ENCODE peak calls at places on chromosome 16, in six cellular contexts. T is IMR-90; I is CD8-positive, alpha-beta T cell; E is BE2C; S is upper lobe of left lung; F is ovary. N is an unnamed sample. For H3K4me1, the result is how much of the 10 kb centered on the place peaks cover.

GRCh38 chr16:87457724-87458423 is 35.0 kb downstream of the ZCCHC14 start:
- DNase-seq in F (peak), S (no peak), I (no peak), E (no peak), T (peak), N (no peak)

GRCh38 chr16:87470332-87470731 is 22.5 kb downstream of the ZCCHC14 start:
- DNase-seq in S (no peak), F (peak), E (no peak), T (peak), I (no peak), N (no peak)

GRCh38 chr16:29745126-29745852 is 501 bp downstream of the C16orf54 start:
- DNase-seq in I (peak), T (no peak), S (peak), E (no peak), F (no peak), N (peak)

GRCh38 chr16:66298571-66299120 is 67.8 kb upstream of the CDH5 start:
- DNase-seq in T (no peak), F (no peak), I (no peak), E (no peak), S (no peak), N (no peak)

GRCh38 chr16:28165549-28166046 is 46.2 kb downstream of the XPO6 start:
- DNase-seq in S (no peak), F (no peak), I (no peak), E (no peak), T (no peak), N (no peak)

GRCh38 chr16:27287051-27287811 is 18.7 kb upstream of the NSMCE1 start:
- DNase-seq in F (no peak), T (no peak), S (no peak), I (no peak), E (no peak), N (no peak)

GRCh38 chr16:46911038-46911437 is 26.9 kb downstream of the GPT2 start:
- DNase-seq in S (no peak), I (no peak), F (no peak), E (no peak), T (no peak), N (peak)

GRCh38 chr16:70754874-70755600 is 45.9 kb downstream of the VAC14 start:
- DNase-seq in S (no peak), T (no peak), E (no peak), F (no peak), I (no peak), N (no peak)

GRCh38 chr16:500699-501098 is 26.8 kb upstream of the CAPN15 start:
- DNase-seq in T (no peak), S (no peak), E (no peak), F (no peak), I (no peak), N (no peak)

GRCh38 chr16:19520861-19521331 is 1.0 kb downstream of the GDE1 start:
- DNase-seq in T (peak), S (no peak), I (no peak), E (no peak), F (no peak), N (no peak)
- H3K4me1 ChIP-seq in T (under half), S (half or more), I (under half), E (under half), F (under half), N (half or more)

GRCh38 chr16:57525761-57526160 is 10.6 kb downstream of the CCDC102A start:
- DNase-seq in E (peak), S (no peak), I (no peak), T (no peak), F (no peak), N (no peak)

GRCh38 chr16:57526498-57526897 is 9.9 kb downstream of the CCDC102A start:
- DNase-seq in I (no peak), S (no peak), F (no peak), T (no peak), E (no peak), N (no peak)

GRCh38 chr16:57528499-57529323 is 7.7 kb downstream of the CCDC102A start:
- DNase-seq in S (no peak), E (peak), F (peak), T (no peak), I (no peak), N (no peak)

GRCh38 chr16:57527610-57528360 is 8.6 kb downstream of the CCDC102A start:
- DNase-seq in I (no peak), S (no peak), T (no peak), E (no peak), F (peak), N (no peak)

GRCh38 chr16:57527027-57527426 is 9.3 kb downstream of the CCDC102A start:
- DNase-seq in F (no peak), E (no peak), S (no peak), T (no peak), I (no peak), N (no peak)
- H3K4me1 ChIP-seq in F (under half), E (under half), S (under half), T (under half), I (under half), N (under half)

GRCh38 chr16:85274924-85275323 is 162.7 kb upstream of the CIBAR2 start:
- DNase-seq in I (no peak), F (no peak), S (no peak), T (no peak), E (no peak), N (no peak)

GRCh38 chr16:85276258-85276657 is 164.0 kb upstream of the CIBAR2 start:
- DNase-seq in I (no peak), E (no peak), S (no peak), F (no peak), T (no peak), N (no peak)

GRCh38 chr16:85273293-85273692 is 161.0 kb upstream of the CIBAR2 start:
- DNase-seq in E (no peak), F (no peak), I (no peak), S (no peak), T (no peak), N (no peak)

GRCh38 chr16:85275533-85276249 is 163.4 kb upstream of the CIBAR2 start:
- DNase-seq in F (peak), T (peak), S (peak), I (peak), E (peak), N (peak)

DNA sequence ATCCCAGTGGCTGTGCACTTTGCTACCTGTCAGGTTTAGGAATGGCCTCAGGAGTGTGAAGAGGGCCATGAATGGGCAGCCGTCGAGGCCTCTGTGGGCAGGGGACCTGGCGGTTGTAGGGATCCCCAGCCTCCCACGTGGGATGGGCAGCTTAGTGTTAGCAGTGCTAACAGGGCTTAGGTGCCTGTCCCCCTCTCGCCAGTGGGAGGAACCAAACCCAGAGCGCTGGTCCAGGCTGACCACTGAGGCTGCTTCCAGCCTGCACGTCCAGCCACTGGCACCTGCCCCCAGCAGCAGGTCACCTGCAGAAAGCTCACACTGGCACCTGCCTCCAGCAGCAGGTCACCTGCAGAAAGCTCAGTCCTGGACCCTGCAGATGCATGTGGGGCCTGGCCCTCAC is 162.2 kb upstream of the CIBAR2 start:
- DNase-seq in T (no peak), S (no peak), E (no peak), I (no peak), F (no peak), N (no peak)
- H3K4me1 ChIP-seq in T (under half), S (under half), E (under half), I (under half), F (under half), N (under half)

DNA sequence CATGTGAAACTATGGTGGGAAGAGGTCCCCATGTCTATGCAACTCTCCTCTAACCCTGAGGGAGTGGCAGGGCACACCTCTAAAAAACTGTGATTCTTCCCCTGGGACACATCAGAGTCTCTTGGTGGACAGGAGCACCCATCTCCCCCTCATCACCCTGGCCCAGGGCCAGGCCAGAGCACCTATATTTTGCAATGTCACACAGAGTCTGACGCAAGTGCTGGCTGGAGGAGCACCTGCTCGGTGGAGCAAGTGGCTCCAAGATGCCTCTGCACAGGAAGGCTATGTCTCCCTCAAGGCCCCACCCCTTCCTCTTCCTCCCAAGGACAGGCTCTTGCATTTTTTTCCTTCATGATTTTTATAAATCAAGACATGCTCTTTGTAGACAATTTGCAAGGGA is 13.3 kb downstream of the SNN start:
- DNase-seq in E (no peak), F (no peak), I (no peak), S (peak), T (no peak), N (no peak)
- H3K4me1 ChIP-seq in E (under half), F (under half), I (under half), S (under half), T (under half), N (under half)

GRCh38 chr16:82639263-82639662 is 12.5 kb downstream of the CDH13 start:
- DNase-seq in S (no peak), E (no peak), I (no peak), F (no peak), T (no peak), N (no peak)
- H3K4me1 ChIP-seq in S (under half), E (under half), I (under half), F (under half), T (under half), N (under half)

DNA sequence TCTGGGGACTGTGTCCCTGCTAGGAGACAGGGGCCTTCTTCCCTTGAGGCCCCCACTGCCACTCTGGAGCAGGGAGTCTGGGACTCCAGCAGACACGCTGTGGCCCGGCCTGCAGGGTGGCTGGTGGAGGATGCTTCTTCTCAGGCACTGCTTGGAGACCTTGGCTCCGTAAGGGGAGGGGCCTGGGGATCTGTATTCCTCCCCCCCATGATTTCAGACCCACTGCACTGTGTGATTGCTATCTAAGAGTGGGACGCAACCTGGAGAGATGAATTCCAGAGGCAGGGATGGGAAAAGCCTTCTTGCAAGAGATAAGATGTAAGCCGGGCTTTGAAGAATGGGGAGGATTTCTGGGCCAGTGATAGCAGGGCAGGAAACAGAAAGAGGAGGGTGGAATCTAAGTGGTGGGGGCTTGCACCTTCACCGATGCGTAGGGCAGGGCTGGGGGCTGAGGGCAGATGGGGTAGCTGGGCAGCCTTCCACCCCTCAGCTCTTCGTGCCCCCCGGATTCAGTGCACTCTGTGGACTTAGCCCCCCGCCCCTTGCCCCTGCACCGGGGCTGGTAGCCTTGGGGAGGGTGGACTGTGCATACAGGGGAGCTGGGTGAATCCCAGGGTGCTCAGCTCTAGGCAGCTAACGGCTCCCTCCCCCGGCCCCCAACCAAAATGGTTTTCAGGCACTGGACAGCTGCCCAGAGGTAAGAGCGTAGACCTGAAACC is 5.2 kb upstream of the GSE1 start:
- DNase-seq in I (no peak), F (no peak), S (no peak), E (peak), T (no peak), N (no peak)
- H3K4me1 ChIP-seq in I (under half), F (under half), S (half or more), E (under half), T (under half), N (under half)

GRCh38 chr16:49832177-49832576 is 23.7 kb downstream of the ZNF423 start:
- DNase-seq in S (no peak), E (no peak), F (no peak), I (no peak), T (no peak), N (no peak)
- H3K4me1 ChIP-seq in S (under half), E (under half), F (under half), I (under half), T (under half), N (under half)

DNA sequence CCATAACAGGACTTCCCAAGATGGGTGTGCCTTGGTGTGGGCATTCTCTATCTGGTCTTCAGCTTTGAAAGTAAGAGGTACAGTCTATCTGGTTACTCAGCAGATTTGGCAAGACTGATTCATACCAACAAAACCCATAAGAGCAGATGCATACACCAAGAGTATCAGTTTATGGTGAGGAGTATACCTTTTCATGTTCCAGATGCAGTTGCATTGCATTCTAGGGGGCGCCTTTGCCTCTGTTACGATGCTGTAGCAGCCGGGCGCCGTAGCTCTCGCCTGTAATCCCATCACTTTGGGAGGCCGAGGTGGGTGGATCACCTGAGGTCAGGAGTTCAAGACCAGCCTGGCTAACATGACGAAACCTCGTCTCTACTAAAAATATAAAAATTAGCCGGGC is 31.1 kb upstream of the CARMIL2 start:
- DNase-seq in I (no peak), T (no peak), E (peak), S (no peak), F (no peak), N (peak)
- H3K4me1 ChIP-seq in I (under half), T (under half), E (under half), S (under half), F (under half), N (under half)